ENCODE peak calls at places on chromosome 7, in five cellular contexts. J is A549, Z is GM12878, D is K562, R is HepG2. K is an unnamed sample.

GRCh38 chr7:98240961-98241673 is 10.9 kb downstream of the TECPR1 start:
- DNase-seq in Z (no peak), R (peak; percentile 27), J (peak; percentile 81), D (peak; percentile 74), K (peak; percentile 76)

GRCh38 chr7:99141756-99142726 is 1.9 kb downstream of the SMURF1 start:
- DNase-seq in Z (no peak), R (peak; percentile 23), J (peak; percentile 48), D (peak; percentile 84), K (peak; percentile 64)

GRCh38 chr7:8068892-8069686 is 100.5 kb downstream of the GLCCI1 start:
- DNase-seq in R (no peak), J (no peak), Z (no peak), D (no peak), K (peak; percentile 26)

GRCh38 chr7:92076509-92076908 is 57.8 kb downstream of the CYP51A1 start:
- DNase-seq in J (no peak), D (no peak), Z (no peak), R (no peak), K (no peak)

GRCh38 chr7:30912021-30912420 is 368 bp downstream of the AQP1 start:
- DNase-seq in J (no peak), D (no peak), Z (no peak), R (no peak), K (no peak)

GRCh38 chr7:13898957-13899670 is 90.4 kb downstream of the ETV1 start:
- DNase-seq in J (no peak), D (no peak), Z (no peak), R (no peak), K (no peak)

GRCh38 chr7:10940748-10941358 is 32.8 kb upstream of the PHF14 start:
- DNase-seq in J (peak; percentile 9), D (peak; percentile 21), R (no peak), Z (no peak), K (no peak)

GRCh38 chr7:159119026-159119741 is 25.5 kb downstream of the VIPR2 start:
- DNase-seq in D (no peak), Z (no peak), R (no peak), J (no peak), K (no peak)

GRCh38 chr7:80230327-80230726 is 95.7 kb downstream of the GNAI1 start:
- DNase-seq in Z (no peak), R (no peak), D (no peak), J (no peak), K (no peak)
- TF ChIP-seq ESRRA in Z (no peak), R (no peak), D (no peak), J (no peak), K (no peak)

GRCh38 chr7:116455499-116455898 is 44.0 kb upstream of the CAV2 start:
- DNase-seq in D (no peak), J (no peak), R (no peak), Z (no peak), K (no peak)
- TF ChIP-seq ESRRA in D (no peak), J (no peak), R (no peak), Z (no peak), K (no peak)

GRCh38 chr7:133794490-133794889 is 332.6 kb upstream of the LRGUK start:
- DNase-seq in R (no peak), J (no peak), D (no peak), Z (no peak), K (no peak)
- TF ChIP-seq ESRRA in R (no peak), J (no peak), D (no peak), Z (no peak), K (no peak)

GRCh38 chr7:78562191-78562590 is 763.6 kb downstream of the PHTF2 start:
- DNase-seq in Z (no peak), R (no peak), D (no peak), J (no peak), K (no peak)

GRCh38 chr7:78563186-78563585 is 764.6 kb downstream of the PHTF2 start:
- DNase-seq in J (no peak), R (no peak), D (no peak), Z (no peak), K (no peak)

GRCh38 chr7:78558571-78558970 is 760.0 kb downstream of the PHTF2 start:
- DNase-seq in Z (no peak), R (no peak), J (no peak), D (no peak), K (no peak)
- TF ChIP-seq ESRRA in Z (no peak), R (no peak), J (no peak), D (no peak), K (no peak)

GRCh38 chr7:28957064-28957821 is 887 bp downstream of the TRIL start:
- DNase-seq in R (no peak), J (no peak), Z (no peak), D (no peak), K (peak; percentile 63)

GRCh38 chr7:28958235-28958945 is at the start of gene TRIL:
- DNase-seq in R (no peak), Z (no peak), J (no peak), D (no peak), K (peak; percentile 74)

GRCh38 chr7:28958946-28959417 is 852 bp upstream of the TRIL start:
- DNase-seq in J (no peak), R (no peak), Z (no peak), D (no peak), K (no peak)

GRCh38 chr7:28956608-28957063 is 1.5 kb downstream of the TRIL start:
- DNase-seq in J (peak; percentile 38), R (peak; percentile 48), Z (no peak), D (no peak), K (peak; percentile 88)

DNA sequence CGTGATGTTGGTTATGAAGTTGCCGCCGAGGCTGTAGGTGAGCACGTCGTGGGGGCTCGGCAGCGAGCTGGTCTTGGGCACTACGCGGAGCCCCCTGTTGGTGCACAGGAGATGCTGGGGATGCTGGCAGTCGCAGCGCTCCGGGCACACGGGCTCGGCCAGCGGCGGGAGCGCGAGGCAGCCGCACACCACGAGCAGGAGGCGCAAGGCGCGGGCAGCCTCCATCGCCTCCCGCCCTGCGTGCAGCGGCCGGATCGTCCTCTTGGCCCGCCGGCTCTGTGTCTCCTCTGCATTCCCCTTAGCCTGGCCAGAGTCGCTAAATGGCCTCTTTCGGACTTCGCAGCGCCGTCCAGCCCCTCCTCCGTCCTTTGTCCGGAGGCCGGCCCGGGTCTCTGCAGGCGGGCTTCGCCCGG is 302 bp downstream of the TRIL start:
- DNase-seq in J (no peak), Z (no peak), R (no peak), D (no peak), K (peak; percentile 54)
- TF ChIP-seq ESRRA in J (no peak), Z (no peak), R (no peak), D (no peak), K (peak; percentile 91)

GRCh38 chr7:37908221-37908788 is 8.3 kb downstream of the SFRP4 start:
- DNase-seq in J (no peak), Z (no peak), R (no peak), D (no peak), K (no peak)
- TF ChIP-seq ESRRA in J (no peak), Z (no peak), R (no peak), D (no peak), K (no peak)

GRCh38 chr7:12030116-12030515 is 181.0 kb upstream of the TMEM106B start:
- DNase-seq in D (no peak), Z (no peak), J (no peak), R (no peak), K (no peak)
- TF ChIP-seq ESRRA in D (no peak), Z (no peak), J (no peak), R (no peak), K (no peak)

GRCh38 chr7:43938892-43939482 is 12.8 kb downstream of the UBE2D4 start:
- DNase-seq in R (no peak), D (no peak), J (no peak), Z (no peak), K (no peak)

GRCh38 chr7:43937444-43937843 is 11.2 kb downstream of the UBE2D4 start:
- DNase-seq in J (no peak), Z (no peak), R (no peak), D (no peak), K (no peak)

GRCh38 chr7:43944286-43944685 is 18.1 kb downstream of the UBE2D4 start:
- DNase-seq in D (no peak), Z (peak; percentile 4), J (no peak), R (no peak), K (no peak)

GRCh38 chr7:43943702-43944187 is 17.5 kb downstream of the UBE2D4 start:
- DNase-seq in D (no peak), J (no peak), R (no peak), Z (no peak), K (no peak)

GRCh38 chr7:43942997-43943701 is 16.9 kb downstream of the UBE2D4 start:
- DNase-seq in R (no peak), Z (no peak), J (no peak), D (no peak), K (no peak)
- TF ChIP-seq ESRRA in R (no peak), Z (no peak), J (no peak), D (no peak), K (no peak)

GRCh38 chr7:83271212-83272099 is 108.8 kb upstream of the PCLO start:
- DNase-seq in Z (no peak), R (peak; percentile 1), D (no peak), J (no peak), K (peak; percentile 36)
- TF ChIP-seq ESRRA in Z (no peak), R (no peak), D (no peak), J (no peak), K (no peak)